ENCODE peak calls at places on chromosomes 16 and 17, in five cellular contexts. E is endothelial cell of umbilical vein, X is IMR-90, U is ascending aorta, B is body of pancreas. M is an unnamed sample.

GRCh38 chr17:80793851-80794267 is 197.8 kb upstream of the CHMP6 start:
- DNase-seq in X (peak; percentile 85), U (no peak), E (peak; percentile 80), B (no peak), M (peak; percentile 24)

GRCh38 chr16:81889896-81890634 is 111.0 kb downstream of the PLCG2 start:
- DNase-seq in U (no peak), B (peak; percentile 65), E (peak; percentile 80), X (peak; percentile 51), M (peak; percentile 79)

GRCh38 chr16:6852643-6853042 is 480.0 kb upstream of the RBFOX1 start:
- DNase-seq in U (no peak), E (no peak), B (no peak), X (no peak), M (no peak)

GRCh38 chr16:67537270-67537635 is 8.6 kb downstream of the RIPOR1 start:
- DNase-seq in E (peak; percentile 79), B (peak; percentile 65), U (no peak), X (peak; percentile 36), M (peak; percentile 49)

GRCh38 chr17:62666801-62667591 is 39.5 kb downstream of the MRC2 start:
- DNase-seq in E (no peak), U (no peak), X (no peak), B (no peak), M (no peak)

GRCh38 chr16:67055712-67056487 is 27.0 kb downstream of the CBFB start:
- DNase-seq in E (peak; percentile 14), U (no peak), B (no peak), X (peak; percentile 99), M (peak; percentile 93)

GRCh38 chr17:65572581-65573282 is 11.3 kb upstream of the AXIN2 start:
- DNase-seq in U (no peak), X (no peak), B (no peak), E (no peak), M (no peak)

GRCh38 chr17:38922538-38923291 is 2.7 kb upstream of the LASP1NB start:
- DNase-seq in U (no peak), B (peak; percentile 84), E (peak; percentile 67), X (peak; percentile 69), M (peak; percentile 78)

GRCh38 chr16:26051078-26051477 is 359.3 kb downstream of the HS3ST4 start:
- DNase-seq in U (no peak), X (no peak), B (no peak), E (no peak), M (no peak)

GRCh38 chr17:38428150-38428642 is at the start of gene ARHGAP23:
- DNase-seq in B (peak; percentile 69), X (peak; percentile 72), E (peak; percentile 52), U (no peak), M (peak; percentile 78)

GRCh38 chr16:6682142-6682811 is 650.4 kb upstream of the RBFOX1 start:
- DNase-seq in B (peak; percentile 33), X (no peak), U (no peak), E (no peak), M (no peak)

GRCh38 chr17:15213381-15214087 is 51.6 kb downstream of the PMP22 start:
- DNase-seq in B (no peak), U (no peak), E (peak; percentile 7), X (peak; percentile 16), M (peak; percentile 57)

GRCh38 chr17:29838961-29839360 is 91.1 kb downstream of the SSH2 start:
- DNase-seq in U (no peak), X (peak; percentile 44), E (no peak), B (no peak), M (peak; percentile 61)

GRCh38 chr17:10198509-10199249 is at the start of gene GAS7:
- DNase-seq in B (peak; percentile 43), E (no peak), X (peak; percentile 26), U (no peak), M (peak; percentile 31)

GRCh38 chr16:75204410-75204758 is 2.6 kb downstream of the CTRB2 start:
- DNase-seq in U (no peak), B (peak; percentile 49), E (no peak), X (no peak), M (no peak)

GRCh38 chr17:35239823-35240222 is 3.0 kb upstream of the SLFN5 start:
- DNase-seq in X (peak; percentile 21), B (no peak), U (no peak), E (no peak), M (peak; percentile 29)

GRCh38 chr17:63550816-63551639 is 751 bp downstream of the DCAF7 start:
- DNase-seq in X (peak; percentile 29), B (no peak), E (peak; percentile 59), U (no peak), M (no peak)

GRCh38 chr16:27367463-27368357 is 34.3 kb upstream of the IL21R start:
- DNase-seq in X (peak; percentile 63), E (peak; percentile 82), B (peak; percentile 81), U (peak; percentile 43), M (peak; percentile 65)

GRCh38 chr16:30837904-30838303 is 50.9 kb upstream of the ZNF629 start:
- DNase-seq in U (no peak), B (no peak), X (peak; percentile 23), E (no peak), M (no peak)

GRCh38 chr16:10122026-10122425 is 60.2 kb downstream of the GRIN2A start:
- DNase-seq in X (no peak), E (no peak), U (no peak), B (no peak), M (no peak)

GRCh38 chr17:7380855-7381683 is at the start of gene TNK1:
- DNase-seq in B (peak; percentile 86), X (no peak), U (no peak), E (no peak), M (peak; percentile 25)

GRCh38 chr16:78240459-78241222 is 141.2 kb downstream of the WWOX start:
- DNase-seq in X (no peak), U (no peak), E (no peak), B (peak; percentile 71), M (no peak)

GRCh38 chr16:12158428-12158827 is 181.9 kb downstream of the SNX29 start:
- DNase-seq in B (no peak), E (no peak), U (no peak), X (peak; percentile 88), M (peak; percentile 92)

DNA sequence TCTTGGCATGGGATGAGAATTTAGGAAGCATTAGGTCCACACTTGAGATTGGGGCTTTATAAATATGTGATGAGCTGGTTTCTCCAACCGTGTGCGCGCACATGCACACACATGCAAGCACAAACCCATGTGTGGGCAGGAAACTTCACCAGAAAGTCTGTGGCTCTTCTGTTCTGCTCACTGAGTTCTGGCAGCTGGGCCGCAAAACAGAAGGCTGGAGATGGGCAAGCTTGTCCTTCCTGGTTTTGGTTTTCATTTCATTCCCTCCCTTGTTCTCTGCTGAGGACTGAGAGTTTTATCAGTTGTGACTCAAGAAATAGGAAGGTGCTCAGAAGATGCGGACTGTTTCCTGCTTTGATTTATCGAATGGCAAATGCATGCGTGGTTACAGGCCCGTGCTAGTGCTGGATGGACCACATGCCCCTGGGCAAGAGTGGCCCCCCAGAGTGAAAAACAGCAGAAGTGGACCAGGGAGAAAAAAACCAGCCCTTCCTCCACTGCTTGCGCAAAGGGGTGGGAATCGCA is 14.1 kb downstream of the MAP3K14 start:
- DNase-seq in B (no peak), E (no peak), U (no peak), X (peak; percentile 76), M (peak; percentile 75)
- TF ChIP-seq CTCF in B (no peak), E (no peak), U (no peak), X (no peak), M (no peak)

GRCh38 chr17:57557793-57558681 is 187.1 kb downstream of the CCDC182 start:
- DNase-seq in U (no peak), E (no peak), B (no peak), X (peak; percentile 66), M (no peak)

GRCh38 chr17:57559226-57559625 is 185.9 kb downstream of the CCDC182 start:
- DNase-seq in B (no peak), U (no peak), X (no peak), E (no peak), M (no peak)

GRCh38 chr17:57561072-57561861 is 183.8 kb downstream of the CCDC182 start:
- DNase-seq in E (no peak), B (no peak), U (no peak), X (no peak), M (no peak)

GRCh38 chr17:57562231-57562630 is 182.9 kb downstream of the CCDC182 start:
- DNase-seq in X (no peak), B (no peak), E (no peak), U (no peak), M (no peak)

DNA sequence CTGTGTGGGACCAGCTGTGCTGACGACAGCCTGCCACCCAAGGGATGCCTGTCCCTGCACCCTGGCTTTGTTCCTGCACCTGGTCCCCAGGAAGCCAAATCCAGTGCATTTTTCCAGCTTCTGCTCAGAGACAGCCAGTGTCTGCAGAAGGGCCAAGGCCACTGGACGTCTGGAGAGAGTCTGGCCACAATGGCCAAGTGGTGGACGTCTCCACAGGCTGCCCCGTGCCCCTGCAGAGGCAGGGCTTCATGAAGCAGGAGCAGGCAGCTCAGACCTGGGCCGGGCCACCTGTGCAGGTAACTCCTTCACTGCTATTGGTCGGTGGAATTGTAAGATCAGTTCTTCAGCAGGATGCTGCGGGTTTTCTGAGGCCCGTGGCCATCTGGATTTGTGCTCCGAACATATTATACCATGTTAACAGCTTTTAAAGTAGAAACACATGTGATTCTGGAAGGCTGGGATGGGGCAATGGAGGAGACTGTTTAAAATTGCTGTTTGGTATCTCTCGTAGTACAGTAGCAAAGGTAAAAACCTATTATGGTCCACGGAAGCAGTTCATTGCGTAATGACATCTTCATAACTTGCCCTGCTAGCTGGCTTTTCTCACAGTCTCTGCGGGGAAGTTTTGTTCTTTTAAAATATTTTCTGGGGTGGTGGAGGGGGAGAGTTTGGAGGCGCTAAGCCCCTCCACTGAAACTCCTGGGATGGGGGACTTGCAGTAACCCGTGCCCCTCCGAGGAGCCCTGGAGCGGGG is 185.3 kb downstream of the CCDC182 start:
- DNase-seq in E (no peak), U (no peak), B (no peak), X (no peak), M (peak; percentile 50)
- H3K4me3 ChIP-seq in E (no peak overlapping the region), U (no peak overlapping the region), B (no peak overlapping the region), X (no peak overlapping the region), M (no peak overlapping the region)

GRCh38 chr17:70624208-70624607 is 454.9 kb downstream of the KCNJ2 start:
- DNase-seq in X (no peak), B (no peak), U (no peak), E (no peak), M (no peak)

GRCh38 chr17:70621593-70621992 is 452.3 kb downstream of the KCNJ2 start:
- DNase-seq in U (no peak), B (no peak), X (peak; percentile 9), E (peak; percentile 55), M (peak; percentile 30)

GRCh38 chr17:70622382-70623260 is 453.3 kb downstream of the KCNJ2 start:
- DNase-seq in B (peak; percentile 17), E (peak; percentile 76), X (peak; percentile 18), U (no peak), M (peak; percentile 8)
- TF ChIP-seq CTCF in B (peak; percentile 17), E (peak; percentile 79), X (peak; percentile 36), U (no peak), M (peak; percentile 45)

DNA sequence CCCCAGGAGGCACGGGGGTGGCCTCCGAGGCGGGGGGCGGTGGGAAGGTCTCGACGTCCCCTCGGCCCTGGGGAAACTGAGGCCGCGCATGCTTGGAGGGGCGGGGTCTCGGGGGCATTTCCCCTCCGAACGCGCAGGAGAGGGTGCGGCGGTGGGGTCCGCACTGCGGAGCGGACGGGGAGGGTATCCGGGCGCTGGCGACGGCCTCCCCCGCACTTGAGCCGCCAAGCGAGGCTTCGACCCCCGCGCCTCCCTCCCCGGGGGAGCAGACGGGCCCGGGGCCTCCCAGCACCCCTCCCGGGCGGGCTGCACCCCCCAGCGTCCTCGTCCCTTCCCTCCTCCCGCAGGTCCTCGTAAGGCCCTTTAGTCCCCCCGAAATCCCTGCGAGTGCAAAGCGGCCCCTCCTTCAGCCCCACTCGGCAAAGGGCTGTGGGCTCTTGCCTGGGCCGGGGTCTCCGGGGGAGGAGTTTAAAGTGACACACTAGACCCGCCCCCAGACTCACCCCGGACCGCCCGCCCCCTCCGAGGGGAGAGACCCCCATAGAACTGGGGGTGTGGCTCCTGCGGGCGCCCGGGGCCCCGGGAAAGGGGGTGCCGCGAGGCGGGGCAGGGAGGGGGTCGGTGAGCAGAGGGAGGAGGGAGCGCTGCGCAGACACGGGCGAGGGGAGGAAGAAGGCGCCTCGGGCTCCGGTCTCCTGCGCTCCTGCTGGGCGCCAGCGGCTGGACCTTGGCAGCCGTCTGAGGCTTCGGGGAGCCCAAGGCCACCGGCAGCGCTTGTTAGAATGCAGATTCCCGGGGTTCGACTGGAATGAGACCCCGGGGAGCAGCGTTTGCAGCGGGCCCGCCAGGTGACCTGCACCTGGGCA is 642 bp downstream of the BAIAP3 start:
- DNase-seq in E (no peak), B (no peak), U (no peak), X (no peak), M (no peak)
- H3K4me3 ChIP-seq in E (no peak overlapping the region), B (no peak overlapping the region), U (peak overlapping the region; percentile 55), X (peak overlapping the region; percentile 33), M (no peak overlapping the region)

M was measured in foreskin fibroblast.